ENCODE peak calls at places on chromosomes 2 and 18, in nine cellular contexts. N is H7; U is T-helper 1 cell; D is LHCN-M2; C is T-helper 22 cell; M is activated CD4-positive, alpha-beta T cell treated with anti-CD3 and anti-CD28 coated beads, Interleukin-2, amount 50 U/mL, for 24 hours; V is aorta; B is stimulated activated CD4-positive, alpha-beta T cell treated with anti-CD3 and anti-CD28 coated beads, Interleukin-2, amount 100 ng/mL, for 24 hours; G is left ventricle myocardium inferior. Z is an unnamed sample.

GRCh38 chr18:39162013-39162412 is 1596.4 kb upstream of the CELF4 start:
- DNase-seq in U (no peak), N (no peak), V (no peak), M (no peak), B (no peak), C (no peak), D (no peak), G (no peak), Z (no peak)

GRCh38 chr18:74896390-74896991 is 298.8 kb downstream of the ZNF407 start:
- DNase-seq in M (no peak), N (peak; percentile 40), B (peak; percentile 22), G (no peak), V (no peak), D (peak; percentile 28), C (no peak), U (peak; percentile 22), Z (no peak)

GRCh38 chr2:85355073-85355410 is 473 bp downstream of the ELMOD3 start:
- DNase-seq in G (no peak), D (peak; percentile 17), C (no peak), N (peak; percentile 48), B (no peak), M (no peak), V (no peak), U (no peak), Z (no peak)

GRCh38 chr2:171387052-171387451 is 46.7 kb downstream of the METTL8 start:
- DNase-seq in M (no peak), U (no peak), D (no peak), B (no peak), N (no peak), G (no peak), V (no peak), C (no peak), Z (no peak)

GRCh38 chr2:180520206-180520605 is 460.2 kb upstream of the UBE2E3 start:
- DNase-seq in G (no peak), M (no peak), D (peak; percentile 47), B (no peak), V (no peak), C (no peak), U (no peak), N (no peak), Z (no peak)

GRCh38 chr2:95278051-95278471 is 3.8 kb downstream of the PROM2 start:
- DNase-seq in N (no peak), G (peak; percentile 7), M (no peak), B (no peak), V (no peak), D (peak; percentile 58), C (no peak), U (no peak), Z (no peak)

GRCh38 chr2:67895171-67895941 is 167.4 kb downstream of the C1D start:
- DNase-seq in N (peak; percentile 28), G (no peak), C (no peak), U (no peak), V (no peak), D (peak; percentile 36), M (no peak), B (no peak), Z (no peak)

GRCh38 chr2:136135924-136136906 is 18.3 kb upstream of the CXCR4 start:
- DNase-seq in N (no peak), C (peak; percentile 78), V (no peak), B (peak; percentile 61), G (no peak), M (no peak), D (no peak), U (peak; percentile 76), Z (no peak)

GRCh38 chr2:95061601-95062183 is 36.2 kb downstream of the MAL start:
- DNase-seq in N (peak; percentile 32), B (no peak), M (no peak), C (no peak), D (no peak), G (no peak), V (no peak), U (no peak), Z (no peak)

GRCh38 chr2:121565389-121566250 is 34.9 kb downstream of the RNU4ATAC start:
- DNase-seq in M (no peak), D (peak; percentile 95), C (no peak), B (no peak), G (no peak), N (no peak), U (no peak), V (no peak), Z (no peak)

GRCh38 chr2:226124548-226125011 is 675.0 kb downstream of the IRS1 start:
- DNase-seq in N (peak; percentile 2), V (no peak), C (no peak), B (no peak), D (no peak), U (no peak), M (no peak), G (no peak), Z (no peak)

GRCh38 chr18:60232541-60232940 is 140.0 kb downstream of the MC4R start:
- DNase-seq in D (peak; percentile 5), G (no peak), C (no peak), M (no peak), N (no peak), U (no peak), V (no peak), B (no peak), Z (no peak)

GRCh38 chr2:218028562-218029348 is 26.0 kb upstream of the TNS1 start:
- DNase-seq in M (no peak), N (no peak), D (no peak), G (no peak), V (no peak), B (peak; percentile 11), U (no peak), C (no peak), Z (no peak)